ENCODE peak calls at places on chromosomes 12 and 14, in six cellular contexts. A is mucosa of gallbladder, G is HFF-Myc, J is cardiac fibroblast, Y is SK-N-SH, P is omental fat pad. E is an unnamed sample.
A peak's percentile ranks its signal among the peaks of the same experiment; 100 is the strongest.

GRCh38 chr12:71438670-71439361 is 782 bp upstream of the LGR5 start:
- DNase-seq in A (no peak), G (no peak), J (peak; percentile 17), Y (peak; percentile 46), P (no peak), E (no peak)

GRCh38 chr12:88299567-88300101 is 157.5 kb downstream of the TMTC3 start:
- DNase-seq in A (no peak), G (peak; percentile 78), J (peak; percentile 92), Y (no peak), P (no peak), E (peak; percentile 84)

GRCh38 chr12:78241472-78241871 is 410.8 kb downstream of the NAV3 start:
- DNase-seq in A (no peak), G (no peak), J (no peak), Y (no peak), P (no peak), E (no peak)

GRCh38 chr14:102591372-102591943 is 991 bp upstream of the RCOR1 start:
- DNase-seq in A (peak; percentile 23), G (no peak), J (peak; percentile 48), Y (peak; percentile 67), P (no peak), E (no peak)

GRCh38 chr12:19979584-19979983 is 388.8 kb upstream of the PDE3A start:
- DNase-seq in A (no peak), G (no peak), J (no peak), Y (no peak), P (no peak), E (no peak)

GRCh38 chr12:52681551-52682380 is 1.6 kb upstream of the KRT1 start:
- DNase-seq in A (no peak), G (no peak), J (no peak), Y (no peak), P (no peak), E (no peak)

GRCh38 chr12:80580254-80580653 is 127.2 kb upstream of the MYF6 start:
- DNase-seq in A (no peak), G (peak; percentile 91), J (peak; percentile 73), Y (peak; percentile 1), P (no peak), E (no peak)

GRCh38 chr12:79055926-79056674 is 191.5 kb downstream of the SYT1 start:
- DNase-seq in A (no peak), G (peak; percentile 21), J (peak; percentile 44), Y (no peak), P (no peak), E (peak; percentile 58)

GRCh38 chr12:64990991-64991570 is 130.0 kb downstream of the WIF1 start:
- DNase-seq in A (no peak), G (no peak), J (no peak), Y (no peak), P (no peak), E (no peak)

GRCh38 chr14:96536807-96537206 is 34.6 kb downstream of the PAPOLA start:
- DNase-seq in A (no peak), G (no peak), J (no peak), Y (no peak), P (no peak), E (no peak)

GRCh38 chr14:73524493-73524892 is 12.4 kb upstream of the ACOT1 start:
- DNase-seq in A (no peak), G (no peak), J (no peak), Y (no peak), P (no peak), E (no peak)

GRCh38 chr14:35406811-35407630 is 2.5 kb upstream of the NFKBIA start:
- DNase-seq in A (peak; percentile 32), G (no peak), J (peak; percentile 80), Y (peak; percentile 54), P (no peak), E (no peak)

GRCh38 chr14:73386342-73386741 is 72.0 kb downstream of the NUMB start:
- DNase-seq in A (no peak), G (no peak), J (no peak), Y (no peak), P (no peak), E (no peak)

GRCh38 chr12:132285991-132286681 is 43.3 kb downstream of the GALNT9 start:
- DNase-seq in A (peak; percentile 66), G (peak; percentile 10), J (peak; percentile 91), Y (peak; percentile 62), P (peak; percentile 64), E (no peak)

GRCh38 chr14:105067140-105067968 is 2.1 kb upstream of the GPR132 start:
- DNase-seq in A (no peak), G (no peak), J (no peak), Y (no peak), P (no peak), E (no peak)

GRCh38 chr12:124684971-124685688 is 117.7 kb upstream of the NCOR2 start:
- DNase-seq in A (no peak), G (peak; percentile 39), J (peak; percentile 91), Y (no peak), P (no peak), E (no peak)

GRCh38 chr14:73662439-73663056 is 17.8 kb downstream of the DNAL1 start:
- DNase-seq in A (no peak), G (peak; percentile 95), J (peak; percentile 87), Y (peak; percentile 15), P (no peak), E (peak; percentile 50)

GRCh38 chr12:85422766-85423165 is 142.7 kb downstream of the ALX1 start:
- DNase-seq in A (no peak), G (no peak), J (no peak), Y (no peak), P (no peak), E (no peak)

GRCh38 chr14:20469890-20470858 is 968 bp downstream of the PNP start:
- DNase-seq in A (peak; percentile 20), G (peak; percentile 31), J (peak; percentile 63), Y (peak; percentile 24), P (peak; percentile 28), E (no peak)

GRCh38 chr14:102900631-102901571 is 21.6 kb upstream of the AMN start:
- DNase-seq in A (no peak), G (no peak), J (no peak), Y (peak; percentile 17), P (no peak), E (no peak)

GRCh38 chr14:88179725-88180124 is 143.3 kb downstream of the KCNK10 start:
- DNase-seq in A (no peak), G (no peak), J (no peak), Y (no peak), P (no peak), E (no peak)

E was measured in glomerular endothelial cell.